ENCODE peak calls at places on chromosome 17, in six cellular contexts. One of them, this sample, is unnamed.

GRCh38 chr17:35900693-35901487 is 20.7 kb upstream of the CCL5 start:
- DNase-seq in left ventricle myocardium inferior: no peak
- DNase-seq in hepatocyte: peak; percentile 40
- DNase-seq in RWPE2: no peak
- DNase-seq in stomach: no peak
- DNase-seq in PC-3: no peak
- DNase-seq in this sample: peak; percentile 40

GRCh38 chr17:8384801-8385335 is 1.9 kb upstream of the RPL26 start:
- DNase-seq in stomach: no peak
- DNase-seq in left ventricle myocardium inferior: no peak
- DNase-seq in PC-3: peak; percentile 73
- DNase-seq in RWPE2: no peak
- DNase-seq in hepatocyte: peak; percentile 53
- DNase-seq in this sample: peak; percentile 68

GRCh38 chr17:30426292-30426691 is 47.6 kb downstream of the CPD start:
- DNase-seq in PC-3: no peak
- DNase-seq in stomach: no peak
- DNase-seq in left ventricle myocardium inferior: no peak
- DNase-seq in RWPE2: no peak
- DNase-seq in hepatocyte: no peak
- DNase-seq in this sample: no peak

GRCh38 chr17:82871056-82871775 is 31.4 kb upstream of the ZNF750 start:
- DNase-seq in left ventricle myocardium inferior: no peak
- DNase-seq in PC-3: no peak
- DNase-seq in stomach: no peak
- DNase-seq in RWPE2: peak; percentile 41
- DNase-seq in hepatocyte: no peak
- DNase-seq in this sample: no peak

GRCh38 chr17:416293-417206 is 63.9 kb upstream of the RPH3AL start:
- DNase-seq in hepatocyte: no peak
- DNase-seq in RWPE2: no peak
- DNase-seq in stomach: peak; percentile 30
- DNase-seq in PC-3: no peak
- DNase-seq in left ventricle myocardium inferior: no peak
- DNase-seq in this sample: no peak

GRCh38 chr17:7881655-7882054 is 6.9 kb upstream of the CHD3 start:
- DNase-seq in RWPE2: no peak
- DNase-seq in PC-3: no peak
- DNase-seq in stomach: no peak
- DNase-seq in left ventricle myocardium inferior: no peak
- DNase-seq in hepatocyte: peak; percentile 32
- DNase-seq in this sample: no peak

GRCh38 chr17:67784364-67785121 is 40.8 kb upstream of the BPTF start:
- DNase-seq in left ventricle myocardium inferior: no peak
- DNase-seq in stomach: peak; percentile 42
- DNase-seq in PC-3: no peak
- DNase-seq in hepatocyte: peak; percentile 32
- DNase-seq in RWPE2: no peak
- DNase-seq in this sample: no peak

GRCh38 chr17:46763416-46763815 is 55.1 kb downstream of the WNT3 start:
- DNase-seq in hepatocyte: no peak
- DNase-seq in PC-3: peak; percentile 66
- DNase-seq in stomach: peak; percentile 8
- DNase-seq in RWPE2: no peak
- DNase-seq in left ventricle myocardium inferior: no peak
- DNase-seq in this sample: no peak

GRCh38 chr17:73191443-73192218 is 1.2 kb upstream of the COG1 start:
- DNase-seq in hepatocyte: peak; percentile 84
- DNase-seq in RWPE2: no peak
- DNase-seq in PC-3: peak; percentile 91
- DNase-seq in stomach: peak; percentile 72
- DNase-seq in left ventricle myocardium inferior: peak; percentile 59
- DNase-seq in this sample: no peak

GRCh38 chr17:77884967-77885641 is 73.4 kb upstream of the TNRC6C start:
- DNase-seq in hepatocyte: no peak
- DNase-seq in left ventricle myocardium inferior: no peak
- DNase-seq in PC-3: no peak
- DNase-seq in RWPE2: no peak
- DNase-seq in stomach: no peak
- DNase-seq in this sample: no peak

GRCh38 chr17:77501101-77501566 is 360.4 kb downstream of the SEC14L1 start:
- DNase-seq in PC-3: peak; percentile 40
- DNase-seq in stomach: no peak
- DNase-seq in hepatocyte: peak; percentile 35
- DNase-seq in RWPE2: no peak
- DNase-seq in left ventricle myocardium inferior: no peak
- DNase-seq in this sample: no peak

GRCh38 chr17:17229416-17230098 is 7.4 kb downstream of the FLCN start:
- DNase-seq in PC-3: no peak
- DNase-seq in left ventricle myocardium inferior: no peak
- DNase-seq in RWPE2: no peak
- DNase-seq in stomach: no peak
- DNase-seq in hepatocyte: no peak
- DNase-seq in this sample: no peak

GRCh38 chr17:66724581-66725341 is 110.2 kb upstream of the CACNG5 start:
- DNase-seq in RWPE2: no peak
- DNase-seq in hepatocyte: peak; percentile 33
- DNase-seq in stomach: peak; percentile 33
- DNase-seq in left ventricle myocardium inferior: peak; percentile 17
- DNase-seq in PC-3: peak; percentile 47
- DNase-seq in this sample: no peak

GRCh38 chr17:81325057-81325973 is 30.2 kb upstream of the SLC38A10 start:
- DNase-seq in RWPE2: no peak
- DNase-seq in left ventricle myocardium inferior: no peak
- DNase-seq in stomach: no peak
- DNase-seq in PC-3: no peak
- DNase-seq in hepatocyte: no peak
- DNase-seq in this sample: no peak

GRCh38 chr17:56966277-56966676 is 5.4 kb upstream of the COIL start:
- DNase-seq in hepatocyte: no peak
- DNase-seq in PC-3: no peak
- DNase-seq in RWPE2: no peak
- DNase-seq in stomach: no peak
- DNase-seq in left ventricle myocardium inferior: no peak
- DNase-seq in this sample: no peak

GRCh38 chr17:79508291-79508716 is 102.5 kb downstream of the RBFOX3 start:
- DNase-seq in hepatocyte: no peak
- DNase-seq in stomach: no peak
- DNase-seq in left ventricle myocardium inferior: no peak
- DNase-seq in RWPE2: no peak
- DNase-seq in PC-3: no peak
- DNase-seq in this sample: no peak

GRCh38 chr17:8057691-8058114 is 18.8 kb downstream of the ALOX15B start:
- DNase-seq in RWPE2: no peak
- DNase-seq in PC-3: peak; percentile 94
- DNase-seq in hepatocyte: peak; percentile 90
- DNase-seq in left ventricle myocardium inferior: no peak
- DNase-seq in stomach: peak; percentile 64
- DNase-seq in this sample: peak; percentile 32

GRCh38 chr17:44387773-44388172 is 1.7 kb downstream of the ITGA2B start:
- DNase-seq in RWPE2: no peak
- DNase-seq in hepatocyte: no peak
- DNase-seq in PC-3: no peak
- DNase-seq in stomach: no peak
- DNase-seq in left ventricle myocardium inferior: no peak
- DNase-seq in this sample: no peak

GRCh38 chr17:37640016-37640415 is 3.2 kb downstream of the DDX52 start:
- DNase-seq in PC-3: no peak
- DNase-seq in RWPE2: no peak
- DNase-seq in hepatocyte: no peak
- DNase-seq in left ventricle myocardium inferior: no peak
- DNase-seq in stomach: no peak
- DNase-seq in this sample: no peak

GRCh38 chr17:80566054-80566400 is 21.4 kb downstream of the RPTOR start:
- DNase-seq in hepatocyte: no peak
- DNase-seq in PC-3: no peak
- DNase-seq in RWPE2: no peak
- DNase-seq in left ventricle myocardium inferior: no peak
- DNase-seq in stomach: no peak
- DNase-seq in this sample: no peak

GRCh38 chr17:19242323-19242722 is 5.2 kb downstream of the EPN2 start:
- DNase-seq in RWPE2: no peak
- DNase-seq in hepatocyte: peak; percentile 22
- DNase-seq in left ventricle myocardium inferior: no peak
- DNase-seq in stomach: no peak
- DNase-seq in PC-3: peak; percentile 87
- DNase-seq in this sample: peak; percentile 55

DNA sequence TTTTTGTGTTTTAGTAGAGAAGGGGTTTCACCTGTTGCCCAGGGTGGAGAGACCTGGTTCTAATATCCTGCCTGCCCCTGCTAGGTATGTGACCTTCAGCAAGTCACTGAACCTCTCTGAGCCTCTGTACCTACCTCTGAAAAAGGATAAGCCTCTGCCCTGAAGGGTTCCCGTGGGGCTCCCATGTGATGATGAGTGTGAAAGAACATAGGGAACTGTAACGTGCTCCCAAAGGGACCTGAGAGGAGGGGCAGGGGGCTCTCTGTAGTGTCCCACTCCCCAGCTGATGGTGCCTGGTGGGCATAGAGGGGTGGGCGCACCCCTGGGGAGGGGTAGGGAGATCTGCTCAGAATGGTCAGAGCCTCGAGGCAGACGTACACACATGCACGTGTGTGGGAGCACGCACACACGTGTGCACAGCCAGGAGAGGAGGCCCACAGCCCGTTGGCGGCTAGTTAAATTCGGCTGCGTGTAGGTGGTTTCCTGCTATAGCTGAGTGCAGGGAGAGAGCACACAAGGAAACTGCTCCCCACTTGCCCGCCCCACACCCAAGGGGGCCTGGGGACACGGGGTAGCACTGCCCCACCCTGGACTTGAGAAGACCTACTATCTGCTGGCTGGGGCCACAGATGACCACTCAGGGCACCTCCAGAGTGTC is 6.7 kb downstream of the KCNH4 start:
- DNase-seq in PC-3: no peak
- DNase-seq in stomach: no peak
- DNase-seq in RWPE2: no peak
- DNase-seq in left ventricle myocardium inferior: no peak
- DNase-seq in hepatocyte: no peak
- DNase-seq in this sample: no peak
- H3K27me3 ChIP-seq in PC-3: no peaks in the 10 kb centered on the region
- H3K27me3 ChIP-seq in stomach: no peaks in the 10 kb centered on the region
- H3K27me3 ChIP-seq in RWPE2: no peaks in the 10 kb centered on the region
- H3K27me3 ChIP-seq in left ventricle myocardium inferior: peaks cover 3% of the 10 kb centered on the region
- H3K27me3 ChIP-seq in hepatocyte: peaks cover 8% of the 10 kb centered on the region
- H3K27me3 ChIP-seq in this sample: peaks cover 48% of the 10 kb centered on the region

GRCh38 chr17:65055280-65055707 is 1.2 kb downstream of the GNA13 start:
- DNase-seq in left ventricle myocardium inferior: no peak
- DNase-seq in RWPE2: no peak
- DNase-seq in hepatocyte: no peak
- DNase-seq in PC-3: no peak
- DNase-seq in stomach: no peak
- DNase-seq in this sample: no peak

GRCh38 chr17:65058151-65058550 is 1.6 kb upstream of the GNA13 start:
- DNase-seq in RWPE2: no peak
- DNase-seq in PC-3: no peak
- DNase-seq in left ventricle myocardium inferior: no peak
- DNase-seq in hepatocyte: no peak
- DNase-seq in stomach: no peak
- DNase-seq in this sample: no peak

GRCh38 chr17:65058615-65059014 is 2.1 kb upstream of the GNA13 start:
- DNase-seq in left ventricle myocardium inferior: no peak
- DNase-seq in hepatocyte: no peak
- DNase-seq in PC-3: no peak
- DNase-seq in RWPE2: peak; percentile 79
- DNase-seq in stomach: peak; percentile 11
- DNase-seq in this sample: peak; percentile 90

GRCh38 chr17:65055708-65056638 is 567 bp downstream of the GNA13 start:
- DNase-seq in PC-3: peak; percentile 50
- DNase-seq in stomach: peak; percentile 55
- DNase-seq in left ventricle myocardium inferior: peak; percentile 63
- DNase-seq in hepatocyte: peak; percentile 69
- DNase-seq in RWPE2: no peak
- DNase-seq in this sample: no peak

DNA sequence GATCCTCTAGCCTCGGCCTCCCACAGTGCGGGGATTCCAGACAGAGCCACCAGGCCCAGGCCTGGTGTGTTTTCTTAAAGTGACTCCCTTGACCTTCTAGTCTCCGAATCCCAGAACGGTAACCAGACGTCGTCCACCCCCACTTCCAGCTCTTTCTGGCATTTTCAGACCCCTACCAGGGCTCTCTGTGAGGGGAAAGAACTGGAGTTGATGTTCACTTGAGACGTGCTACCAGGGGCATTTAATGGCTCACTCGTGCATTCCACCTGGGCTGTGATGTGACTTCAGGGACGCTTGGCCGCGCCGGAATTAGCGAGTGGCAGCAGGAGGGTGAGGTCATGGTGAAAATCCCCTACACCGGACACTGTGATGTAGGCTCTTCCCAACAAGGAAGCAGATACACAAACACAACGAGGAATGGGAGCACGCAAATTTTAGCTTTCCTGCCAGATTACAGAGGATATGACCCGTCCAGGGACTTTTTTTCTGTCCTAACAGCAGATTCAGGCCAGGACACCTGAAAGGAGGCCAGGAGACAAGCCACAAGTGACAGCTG is 1.1 kb upstream of the GNA13 start:
- DNase-seq in RWPE2: no peak
- DNase-seq in hepatocyte: no peak
- DNase-seq in left ventricle myocardium inferior: peak; percentile 38
- DNase-seq in PC-3: no peak
- DNase-seq in stomach: peak; percentile 25
- DNase-seq in this sample: no peak
- H3K4me1 ChIP-seq in RWPE2: peaks cover 44% of the 10 kb centered on the region
- H3K4me1 ChIP-seq in hepatocyte: peaks cover 19% of the 10 kb centered on the region
- H3K4me1 ChIP-seq in left ventricle myocardium inferior: peaks cover 74% of the 10 kb centered on the region
- H3K4me1 ChIP-seq in PC-3: peaks cover 29% of the 10 kb centered on the region
- H3K4me1 ChIP-seq in stomach: peaks cover 61% of the 10 kb centered on the region
- H3K4me1 ChIP-seq in this sample: peaks cover 38% of the 10 kb centered on the region

DNA sequence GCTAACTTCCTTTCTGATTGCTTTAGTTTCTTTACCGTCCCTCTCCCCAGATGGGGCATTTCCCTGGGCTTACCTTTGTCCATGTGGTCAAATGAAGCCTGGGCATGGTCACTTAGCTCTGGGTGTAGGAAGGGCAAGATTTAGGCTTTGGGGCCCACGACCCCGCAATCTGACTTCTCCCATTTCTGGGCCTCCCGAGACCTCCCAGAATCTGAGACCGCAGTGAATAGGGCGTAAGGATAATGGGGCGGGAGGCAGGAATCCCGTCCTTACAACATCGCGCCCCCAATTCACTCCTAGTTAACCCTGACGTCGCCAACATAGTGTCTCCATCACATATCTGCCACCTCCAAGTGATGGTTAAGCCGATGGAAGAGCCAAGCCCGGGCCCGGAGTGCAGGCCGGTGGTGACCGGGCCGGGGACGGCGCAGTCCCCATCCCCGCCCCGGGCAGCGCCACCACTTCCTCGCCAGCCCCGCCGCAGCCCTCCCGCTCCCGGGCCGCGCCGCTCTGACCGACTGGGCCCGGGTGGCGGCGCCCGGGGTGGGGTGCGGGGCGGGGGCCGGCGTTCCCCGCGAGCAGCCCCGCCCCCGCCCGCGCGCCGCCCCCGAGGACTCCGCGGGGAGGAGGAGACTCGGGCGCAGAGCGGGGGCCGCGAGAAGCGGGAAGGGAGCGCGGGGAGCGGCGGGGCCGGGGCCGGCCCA is at the start of gene RHBDL3:
- DNase-seq in stomach: peak; percentile 32
- DNase-seq in left ventricle myocardium inferior: peak; percentile 43
- DNase-seq in RWPE2: no peak
- DNase-seq in PC-3: no peak
- DNase-seq in hepatocyte: no peak
- DNase-seq in this sample: no peak
- H3K27me3 ChIP-seq in stomach: peaks cover 41% of the 10 kb centered on the region
- H3K27me3 ChIP-seq in left ventricle myocardium inferior: peaks cover 84% of the 10 kb centered on the region
- H3K27me3 ChIP-seq in RWPE2: peaks cover 58% of the 10 kb centered on the region
- H3K27me3 ChIP-seq in PC-3: peaks cover 47% of the 10 kb centered on the region
- H3K27me3 ChIP-seq in hepatocyte: peaks cover 84% of the 10 kb centered on the region
- H3K27me3 ChIP-seq in this sample: peaks cover 94% of the 10 kb centered on the region

GRCh38 chr17:74987909-74988711 is 678 bp downstream of the CDR2L start:
- DNase-seq in RWPE2: no peak
- DNase-seq in hepatocyte: peak; percentile 93
- DNase-seq in stomach: peak; percentile 74
- DNase-seq in PC-3: peak; percentile 60
- DNase-seq in left ventricle myocardium inferior: peak; percentile 90
- DNase-seq in this sample: no peak
- H3K4me1 ChIP-seq in RWPE2: peaks cover 22% of the 10 kb centered on the region
- H3K4me1 ChIP-seq in hepatocyte: peaks cover 33% of the 10 kb centered on the region
- H3K4me1 ChIP-seq in stomach: peaks cover 63% of the 10 kb centered on the region
- H3K4me1 ChIP-seq in PC-3: peaks cover 20% of the 10 kb centered on the region
- H3K4me1 ChIP-seq in left ventricle myocardium inferior: peaks cover 55% of the 10 kb centered on the region
- H3K4me1 ChIP-seq in this sample: peaks cover 12% of the 10 kb centered on the region

This sample was measured in foreskin keratinocyte.